ENCODE peak calls at places on chromosomes 12 and 14, in four cellular contexts. One of them, this sample, is unnamed.

GRCh38 chr14:104435147-104436046 is 144.2 kb upstream of the C14orf180 start:
- DNase-seq in NCI-H460: no peak
- DNase-seq in GM04503: no peak
- DNase-seq in H7: peak; percentile 48
- DNase-seq in this sample: no peak

GRCh38 chr12:31991815-31992214 is 32.6 kb downstream of the RESF1 start:
- DNase-seq in NCI-H460: no peak
- DNase-seq in GM04503: no peak
- DNase-seq in H7: no peak
- DNase-seq in this sample: no peak

GRCh38 chr12:94534278-94534677 is 74.6 kb upstream of the CEP83 start:
- DNase-seq in NCI-H460: no peak
- DNase-seq in GM04503: no peak
- DNase-seq in H7: no peak
- DNase-seq in this sample: no peak

GRCh38 chr14:95183532-95184412 is 26.4 kb upstream of the DICER1 start:
- DNase-seq in NCI-H460: no peak
- DNase-seq in GM04503: no peak
- DNase-seq in H7: no peak
- DNase-seq in this sample: no peak

GRCh38 chr12:55715169-55715764 is 579 bp upstream of the BLOC1S1 start:
- DNase-seq in NCI-H460: no peak
- DNase-seq in GM04503: no peak
- DNase-seq in H7: no peak
- DNase-seq in this sample: no peak

GRCh38 chr12:47705239-47705570 is 625 bp downstream of the RPAP3 start:
- DNase-seq in NCI-H460: no peak
- DNase-seq in GM04503: no peak
- DNase-seq in H7: no peak
- DNase-seq in this sample: no peak

GRCh38 chr12:130436741-130437501 is 99.2 kb downstream of the PIWIL1 start:
- DNase-seq in NCI-H460: no peak
- DNase-seq in GM04503: no peak
- DNase-seq in H7: no peak
- DNase-seq in this sample: no peak

GRCh38 chr14:103315368-103315911 is 18.6 kb upstream of the EIF5 start:
- DNase-seq in NCI-H460: no peak
- DNase-seq in GM04503: no peak
- DNase-seq in H7: peak; percentile 34
- DNase-seq in this sample: no peak

GRCh38 chr14:92563359-92563758 is 49.8 kb downstream of the RIN3 start:
- DNase-seq in NCI-H460: no peak
- DNase-seq in GM04503: no peak
- DNase-seq in H7: no peak
- DNase-seq in this sample: no peak

GRCh38 chr14:93688239-93688666 is 100.0 kb downstream of the PRIMA1 start:
- DNase-seq in NCI-H460: no peak
- DNase-seq in GM04503: no peak
- DNase-seq in H7: peak; percentile 56
- DNase-seq in this sample: no peak

GRCh38 chr14:99436247-99437180 is 44.1 kb downstream of the SETD3 start:
- DNase-seq in NCI-H460: no peak
- DNase-seq in GM04503: peak; percentile 7
- DNase-seq in H7: no peak
- DNase-seq in this sample: no peak

GRCh38 chr12:51270067-51270846 is at the start of gene SMAGP:
- DNase-seq in NCI-H460: no peak
- DNase-seq in GM04503: no peak
- DNase-seq in H7: peak; percentile 90
- DNase-seq in this sample: no peak

GRCh38 chr12:100401660-100402059 is 44.8 kb downstream of the SLC17A8 start:
- DNase-seq in NCI-H460: peak; percentile 19
- DNase-seq in GM04503: no peak
- DNase-seq in H7: no peak
- DNase-seq in this sample: no peak

GRCh38 chr12:19846561-19846960 is 407.3 kb downstream of the AEBP2 start:
- DNase-seq in NCI-H460: no peak
- DNase-seq in GM04503: no peak
- DNase-seq in H7: no peak
- DNase-seq in this sample: no peak

GRCh38 chr12:114659084-114659483 is 24.9 kb downstream of the TBX3 start:
- DNase-seq in NCI-H460: no peak
- DNase-seq in GM04503: no peak
- DNase-seq in H7: no peak
- DNase-seq in this sample: no peak